ENCODE peak calls at places on chromosomes 4 and X, in ten cellular contexts. V, D, Y, J, F, A, M, X, S and Z are unnamed samples.

GRCh38 chr4:69984030-69984443 is 11.7 kb upstream of the STATH start:
- DNase-seq in X (no peak), A (no peak), D (no peak), F (peak; percentile 79), Y (no peak), S (peak; percentile 81), M (no peak), J (no peak), V (no peak), Z (no peak)

GRCh38 chr4:41177016-41177415 is 37.3 kb downstream of the APBB2 start:
- DNase-seq in M (no peak), D (no peak), A (no peak), X (peak; percentile 76), Y (peak; percentile 90), F (peak; percentile 80), J (no peak), V (no peak), S (peak; percentile 79), Z (no peak)

GRCh38 chr4:147770831-147771230 is 38.9 kb downstream of the ARHGAP10 start:
- DNase-seq in M (no peak), F (no peak), D (no peak), J (no peak), V (no peak), S (no peak), X (no peak), A (no peak), Y (no peak), Z (no peak)

GRCh38 chr4:41709844-41710481 is 38.6 kb downstream of the PHOX2B start:
- DNase-seq in S (peak; percentile 9), M (no peak), Y (peak; percentile 82), J (no peak), A (no peak), X (peak; percentile 65), V (no peak), F (no peak), D (no peak), Z (no peak)

GRCh38 chrX:71950066-71950465 is 39.4 kb downstream of the NHSL2 start:
- DNase-seq in X (no peak), F (no peak), A (no peak), V (no peak), S (no peak), M (no peak), D (no peak), Y (no peak), J (no peak), Z (peak; percentile 86)

GRCh38 chrX:135302269-135302873 is 6.9 kb upstream of the ETDC start:
- DNase-seq in V (no peak), J (no peak), D (no peak), X (no peak), Y (no peak), M (no peak), S (no peak), A (no peak), F (no peak), Z (no peak)

GRCh38 chr4:20252656-20253271 is 1.1 kb downstream of the SLIT2 start:
- DNase-seq in Y (peak; percentile 69), S (peak; percentile 51), X (no peak), F (no peak), D (no peak), M (no peak), A (no peak), J (no peak), V (peak; percentile 53), Z (no peak)

GRCh38 chr4:6992728-6993655 is 50.2 kb upstream of the TADA2B start:
- DNase-seq in F (no peak), D (no peak), J (no peak), V (no peak), X (no peak), A (no peak), M (no peak), S (no peak), Y (no peak), Z (no peak)

GRCh38 chr4:185640809-185641675 is 105.7 kb upstream of the PDLIM3 start:
- DNase-seq in Y (peak; percentile 49), J (no peak), V (no peak), F (peak; percentile 76), X (peak; percentile 14), S (peak; percentile 88), D (no peak), A (peak; percentile 35), M (no peak), Z (peak; percentile 51)

GRCh38 chr4:144223129-144223528 is 82.6 kb upstream of the GYPA start:
- DNase-seq in X (no peak), Y (no peak), V (no peak), S (peak; percentile 14), M (no peak), F (no peak), J (no peak), D (no peak), A (no peak), Z (no peak)

GRCh38 chr4:21697583-21697982 is 251.0 kb downstream of the KCNIP4 start:
- DNase-seq in X (no peak), S (peak; percentile 11), M (no peak), Y (peak; percentile 1), V (peak; percentile 85), D (no peak), J (no peak), F (no peak), A (no peak), Z (peak; percentile 62)

GRCh38 chr4:103008875-103009729 is 10.4 kb downstream of the SLC9B1 start:
- DNase-seq in Y (peak; percentile 57), D (no peak), V (no peak), F (peak; percentile 72), J (peak; percentile 33), M (no peak), A (peak; percentile 0), S (peak; percentile 87), X (peak; percentile 31), Z (peak; percentile 63)

GRCh38 chr4:188198980-188199792 is 59.9 kb downstream of the TRIML1 start:
- DNase-seq in M (no peak), V (no peak), Y (no peak), S (peak; percentile 4), X (no peak), A (no peak), D (no peak), F (no peak), J (no peak), Z (no peak)

GRCh38 chrX:23656684-23657083 is 10.6 kb upstream of the PRDX4 start:
- DNase-seq in F (no peak), S (no peak), V (no peak), M (no peak), Y (peak; percentile 50), X (no peak), A (no peak), D (no peak), J (no peak), Z (no peak)

GRCh38 chr4:95263391-95263790 is 285.4 kb downstream of the UNC5C start:
- DNase-seq in V (no peak), F (no peak), J (no peak), M (no peak), S (no peak), X (no peak), A (no peak), D (no peak), Y (no peak), Z (no peak)

GRCh38 chrX:130260316-130260715 is 8.4 kb downstream of the ZNF280C start:
- DNase-seq in V (no peak), Y (no peak), M (no peak), S (no peak), J (no peak), D (no peak), F (no peak), X (no peak), A (no peak), Z (no peak)

GRCh38 chr4:109385260-109385659 is 48.4 kb upstream of the SEC24B start:
- DNase-seq in M (no peak), S (no peak), A (no peak), J (no peak), Y (no peak), X (no peak), F (no peak), V (no peak), D (no peak), Z (no peak)

GRCh38 chr4:156377036-156377700 is 423.5 kb upstream of the CTSO start:
- DNase-seq in D (no peak), J (no peak), Y (peak; percentile 71), A (no peak), S (peak; percentile 66), V (no peak), X (no peak), F (no peak), M (no peak), Z (no peak)

GRCh38 chr4:75655562-75655961 is 17.6 kb downstream of the G3BP2 start:
- DNase-seq in J (no peak), S (no peak), F (no peak), X (no peak), D (no peak), A (no peak), V (no peak), M (no peak), Y (no peak), Z (no peak)

GRCh38 chr4:73730854-73731253 is 9.5 kb upstream of the CXCL8 start:
- DNase-seq in M (no peak), F (no peak), S (no peak), D (no peak), A (no peak), X (no peak), J (no peak), Y (no peak), V (no peak), Z (no peak)

GRCh38 chr4:138405934-138406567 is 163.9 kb upstream of the SLC7A11 start:
- DNase-seq in M (no peak), S (peak; percentile 70), D (no peak), F (no peak), J (no peak), V (no peak), Y (peak; percentile 54), A (no peak), X (no peak), Z (no peak)

GRCh38 chr4:7295917-7296660 is 103.8 kb downstream of the SORCS2 start:
- DNase-seq in J (no peak), X (no peak), S (peak; percentile 39), Y (peak; percentile 30), M (no peak), V (no peak), F (no peak), A (no peak), D (no peak), Z (no peak)

GRCh38 chr4:1413221-1413663 is 7.0 kb upstream of the NKX1-1 start:
- DNase-seq in J (no peak), Y (no peak), V (peak; percentile 22), X (no peak), A (no peak), M (peak; percentile 4), F (no peak), S (no peak), D (no peak), Z (no peak)

GRCh38 chr4:122842984-122843531 is 16.4 kb downstream of the FGF2 start:
- DNase-seq in A (no peak), M (no peak), Y (no peak), F (no peak), S (no peak), V (no peak), J (no peak), X (no peak), D (no peak), Z (no peak)

GRCh38 chr4:183153190-183153916 is 54.3 kb downstream of the WWC2 start:
- DNase-seq in V (no peak), J (no peak), F (no peak), X (no peak), A (no peak), S (no peak), Y (no peak), D (no peak), M (no peak), Z (no peak)

GRCh38 chrX:103664363-103664762 is 22.1 kb downstream of the MORF4L2 start:
- DNase-seq in V (peak; percentile 51), F (no peak), M (no peak), D (no peak), S (no peak), A (no peak), J (no peak), Y (no peak), X (no peak), Z (no peak)

GRCh38 chr4:34891892-34892291 is 1352.4 kb downstream of the ARAP2 start:
- DNase-seq in V (no peak), D (no peak), J (no peak), M (no peak), A (no peak), F (no peak), S (no peak), X (no peak), Y (no peak), Z (no peak)

GRCh38 chrX:104254442-104255115 is at the start of gene ESX1:
- DNase-seq in V (peak; percentile 48), Y (peak; percentile 3), X (no peak), A (no peak), M (no peak), J (no peak), D (no peak), F (no peak), S (peak; percentile 4), Z (no peak)